ENCODE peak calls at places on chromosomes 3 and 15, in four cellular contexts. One of them, this sample, is unnamed.

GRCh38 chr3:129415830-129416229 is 12.6 kb downstream of the EFCAB12 start:
- DNase-seq in AG10803: no peak
- DNase-seq in foreskin fibroblast: no peak
- DNase-seq in colonic mucosa: no peak
- DNase-seq in this sample: no peak

GRCh38 chr3:69240651-69241578 is 118.5 kb upstream of the LMOD3 start:
- DNase-seq in colonic mucosa: no peak
- DNase-seq in AG10803: no peak
- DNase-seq in foreskin fibroblast: no peak
- DNase-seq in this sample: no peak

GRCh38 chr3:134824676-134825290 is 29.7 kb downstream of the EPHB1 start:
- DNase-seq in foreskin fibroblast: no peak
- DNase-seq in AG10803: no peak
- DNase-seq in colonic mucosa: no peak
- DNase-seq in this sample: no peak

GRCh38 chr3:134073583-134073945 is 43.8 kb upstream of the SLCO2A1 start:
- DNase-seq in colonic mucosa: no peak
- DNase-seq in foreskin fibroblast: no peak
- DNase-seq in AG10803: no peak
- DNase-seq in this sample: no peak

GRCh38 chr3:18424862-18425640 is at the start of gene SATB1:
- DNase-seq in AG10803: peak
- DNase-seq in colonic mucosa: peak
- DNase-seq in foreskin fibroblast: peak
- DNase-seq in this sample: peak

GRCh38 chr3:36843065-36844051 is 79.0 kb upstream of the DCLK3 start:
- DNase-seq in colonic mucosa: no peak
- DNase-seq in AG10803: peak
- DNase-seq in foreskin fibroblast: peak
- DNase-seq in this sample: peak

GRCh38 chr3:4865714-4866113 is 113.5 kb upstream of the BHLHE40 start:
- DNase-seq in foreskin fibroblast: no peak
- DNase-seq in colonic mucosa: no peak
- DNase-seq in AG10803: no peak
- DNase-seq in this sample: no peak

GRCh38 chr3:31167666-31168065 is 273.2 kb upstream of the GADL1 start:
- DNase-seq in AG10803: peak
- DNase-seq in colonic mucosa: no peak
- DNase-seq in foreskin fibroblast: no peak
- DNase-seq in this sample: no peak

GRCh38 chr3:32958509-32958908 is 7.1 kb downstream of the CCR4 start:
- DNase-seq in AG10803: no peak
- DNase-seq in colonic mucosa: no peak
- DNase-seq in foreskin fibroblast: no peak
- DNase-seq in this sample: no peak

GRCh38 chr3:124780767-124781485 is 50.7 kb downstream of the UMPS start:
- DNase-seq in colonic mucosa: peak
- DNase-seq in foreskin fibroblast: peak
- DNase-seq in AG10803: peak
- DNase-seq in this sample: no peak

GRCh38 chr3:71050521-71051258 is 532.8 kb downstream of the FOXP1 start:
- DNase-seq in AG10803: peak
- DNase-seq in foreskin fibroblast: peak
- DNase-seq in colonic mucosa: no peak
- DNase-seq in this sample: peak

GRCh38 chr3:194879126-194879887 is 193.6 kb downstream of the FAM43A start:
- DNase-seq in AG10803: no peak
- DNase-seq in colonic mucosa: no peak
- DNase-seq in foreskin fibroblast: no peak
- DNase-seq in this sample: no peak

GRCh38 chr15:91890614-91891013 is 37.1 kb downstream of the SLCO3A1 start:
- DNase-seq in foreskin fibroblast: no peak
- DNase-seq in AG10803: no peak
- DNase-seq in colonic mucosa: no peak
- DNase-seq in this sample: no peak

GRCh38 chr3:136074546-136074945 is 109.0 kb downstream of the PPP2R3A start:
- DNase-seq in colonic mucosa: no peak
- DNase-seq in foreskin fibroblast: peak
- DNase-seq in AG10803: peak
- DNase-seq in this sample: no peak

GRCh38 chr3:114850913-114851312 is 296.2 kb downstream of the ZBTB20 start:
- DNase-seq in foreskin fibroblast: peak
- DNase-seq in AG10803: no peak
- DNase-seq in colonic mucosa: no peak
- DNase-seq in this sample: no peak

GRCh38 chr3:43389388-43390254 is 103.3 kb downstream of the SNRK start:
- DNase-seq in foreskin fibroblast: peak
- DNase-seq in colonic mucosa: no peak
- DNase-seq in AG10803: no peak
- DNase-seq in this sample: peak

GRCh38 chr3:179233043-179233442 is 17.9 kb downstream of the KCNMB3 start:
- DNase-seq in foreskin fibroblast: no peak
- DNase-seq in colonic mucosa: no peak
- DNase-seq in AG10803: no peak
- DNase-seq in this sample: no peak

GRCh38 chr3:52606373-52607085 is 70.1 kb downstream of the UQCC5 start:
- DNase-seq in foreskin fibroblast: peak
- DNase-seq in colonic mucosa: peak
- DNase-seq in AG10803: peak
- DNase-seq in this sample: no peak

GRCh38 chr15:34133511-34133910 is 31.6 kb downstream of the PGBD4 start:
- DNase-seq in colonic mucosa: no peak
- DNase-seq in AG10803: no peak
- DNase-seq in foreskin fibroblast: no peak
- DNase-seq in this sample: no peak

GRCh38 chr15:59372352-59373211 is at the start of gene MYO1E:
- DNase-seq in colonic mucosa: peak
- DNase-seq in AG10803: peak
- DNase-seq in foreskin fibroblast: peak
- DNase-seq in this sample: no peak

GRCh38 chr3:47863391-47864128 is 60.6 kb downstream of the DHX30 start:
- DNase-seq in colonic mucosa: no peak
- DNase-seq in foreskin fibroblast: no peak
- DNase-seq in AG10803: no peak
- DNase-seq in this sample: no peak

GRCh38 chr3:34005886-34006285 is 207.5 kb downstream of the PDCD6IP start:
- DNase-seq in AG10803: peak
- DNase-seq in foreskin fibroblast: peak
- DNase-seq in colonic mucosa: no peak
- DNase-seq in this sample: no peak

GRCh38 chr15:82545002-82545401 is 4.7 kb upstream of the RPS17 start:
- DNase-seq in colonic mucosa: no peak
- DNase-seq in AG10803: no peak
- DNase-seq in foreskin fibroblast: no peak
- DNase-seq in this sample: no peak

This sample was measured in CD4-positive, alpha-beta memory T cell.